ENCODE peak calls at places on chromosomes 12 and 14, in ten cellular contexts. Y is testis; L is mucosa of descending colon; V is uterus; E is A549; H is cardiac muscle cell; R is CD8-positive, alpha-beta memory T cell; F is neural progenitor cell; S is lung; A is thoracic aorta. W is an unnamed sample.

GRCh38 chr14:55336161-55336560 is 64.9 kb downstream of the FBXO34 start:
- DNase-seq in Y (no peak), L (no peak), V (no peak), E (peak; percentile 78), H (peak; percentile 27), R (no peak), F (no peak), S (no peak), A (no peak), W (no peak)

GRCh38 chr12:62834971-62835547 is 99.9 kb downstream of the PPM1H start:
- DNase-seq in Y (no peak), L (no peak), V (peak; percentile 67), E (no peak), H (peak; percentile 25), R (no peak), F (no peak), S (no peak), A (no peak), W (no peak)

GRCh38 chr12:26226119-26226518 is 30.7 kb downstream of the SSPN start:
- DNase-seq in Y (no peak), L (no peak), V (no peak), E (no peak), H (no peak), R (no peak), F (peak; percentile 6), S (no peak), A (no peak), W (no peak)

GRCh38 chr12:13005649-13006048 is 5.6 kb upstream of the HEBP1 start:
- DNase-seq in Y (no peak), L (no peak), V (no peak), E (no peak), H (no peak), R (no peak), F (no peak), S (no peak), A (no peak), W (no peak)

GRCh38 chr12:51972424-51972812 is 20.9 kb downstream of the ACVR1B start:
- DNase-seq in Y (no peak), L (no peak), V (no peak), E (no peak), H (no peak), R (no peak), F (no peak), S (no peak), A (no peak), W (no peak)

GRCh38 chr12:2414810-2415567 is 362.2 kb downstream of the CACNA1C start:
- DNase-seq in Y (no peak), L (no peak), V (no peak), E (no peak), H (no peak), R (no peak), F (no peak), S (no peak), A (no peak), W (no peak)

GRCh38 chr12:57452937-57453509 is 2.1 kb upstream of the INHBE start:
- DNase-seq in Y (peak; percentile 89), L (peak; percentile 84), V (peak; percentile 72), E (peak; percentile 84), H (peak; percentile 85), R (no peak), F (peak; percentile 89), S (peak; percentile 77), A (no peak), W (peak; percentile 32)

GRCh38 chr12:31118831-31119530 is 45.3 kb downstream of the DDX11 start:
- DNase-seq in Y (no peak), L (peak; percentile 49), V (peak; percentile 71), E (peak; percentile 74), H (peak; percentile 25), R (peak; percentile 24), F (peak; percentile 87), S (no peak), A (no peak), W (no peak)

GRCh38 chr12:93134175-93134574 is 205.1 kb upstream of the EEA1 start:
- DNase-seq in Y (no peak), L (no peak), V (no peak), E (no peak), H (no peak), R (no peak), F (no peak), S (no peak), A (no peak), W (no peak)

GRCh38 chr12:64478661-64479060 is 26.7 kb downstream of the TBK1 start:
- DNase-seq in Y (no peak), L (no peak), V (no peak), E (no peak), H (no peak), R (no peak), F (no peak), S (no peak), A (no peak), W (no peak)

GRCh38 chr14:33323979-33324378 is 385.3 kb downstream of the NPAS3 start:
- DNase-seq in Y (no peak), L (no peak), V (no peak), E (no peak), H (no peak), R (no peak), F (peak; percentile 31), S (no peak), A (no peak), W (no peak)

GRCh38 chr14:21300892-21301291 is 21.0 kb downstream of the RPGRIP1 start:
- DNase-seq in Y (peak; percentile 17), L (peak; percentile 53), V (no peak), E (no peak), H (no peak), R (no peak), F (peak; percentile 77), S (no peak), A (no peak), W (peak; percentile 36)

GRCh38 chr12:57754411-57755193 is at the start of gene MARCHF9:
- DNase-seq in Y (peak; percentile 80), L (peak; percentile 92), V (peak; percentile 45), E (peak; percentile 59), H (no peak), R (peak; percentile 80), F (peak; percentile 82), S (peak; percentile 88), A (no peak), W (peak; percentile 74)

GRCh38 chr14:74793506-74794155 is 30.5 kb downstream of the YLPM1 start:
- DNase-seq in Y (no peak), L (no peak), V (no peak), E (peak; percentile 16), H (peak; percentile 25), R (no peak), F (peak; percentile 27), S (no peak), A (no peak), W (no peak)

GRCh38 chr12:62907561-62907960 is 27.4 kb downstream of the PPM1H start:
- DNase-seq in Y (no peak), L (no peak), V (no peak), E (no peak), H (no peak), R (no peak), F (no peak), S (no peak), A (no peak), W (no peak)

GRCh38 chr14:84144166-84144565 is 1385.8 kb upstream of the FLRT2 start:
- DNase-seq in Y (no peak), L (no peak), V (no peak), E (no peak), H (peak; percentile 22), R (no peak), F (no peak), S (no peak), A (no peak), W (no peak)

GRCh38 chr14:103014466-103015319 is 42.7 kb downstream of the CDC42BPB start:
- DNase-seq in Y (no peak), L (no peak), V (no peak), E (no peak), H (peak; percentile 60), R (no peak), F (peak; percentile 70), S (no peak), A (no peak), W (no peak)

DNA sequence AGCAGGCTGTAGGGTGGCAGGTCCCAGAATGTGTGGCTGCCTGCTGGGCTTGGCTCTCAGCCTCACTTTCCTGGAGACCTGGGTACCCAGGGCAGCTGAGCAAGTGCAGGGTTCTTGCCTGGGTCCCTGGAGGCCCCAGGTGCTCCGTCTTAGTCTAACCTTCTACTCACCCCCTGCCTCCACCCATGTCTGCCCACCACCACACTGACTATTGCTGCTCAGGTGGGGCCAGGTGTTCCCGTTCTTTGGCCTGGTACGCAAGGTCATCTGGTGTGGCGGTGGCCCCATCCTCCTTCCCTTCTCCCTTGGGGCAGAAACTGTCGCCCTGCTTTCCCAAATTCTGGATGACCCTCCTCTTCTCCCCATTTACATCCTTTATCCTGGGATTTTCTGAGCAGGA is 319.9 kb downstream of the TMEM121 start:
- DNase-seq in Y (no peak), L (peak; percentile 5), V (no peak), E (no peak), H (no peak), R (no peak), F (no peak), S (no peak), A (no peak), W (no peak)
- H3K9me3 ChIP-seq in Y (no peaks in the 10 kb centered on the region), L (no peaks in the 10 kb centered on the region), V (no peaks in the 10 kb centered on the region), E (no peaks in the 10 kb centered on the region), H (no peaks in the 10 kb centered on the region), R (no peaks in the 10 kb centered on the region), F (peaks cover 6% of the 10 kb centered on the region), S (no peaks in the 10 kb centered on the region), A (no peaks in the 10 kb centered on the region), W (no peaks in the 10 kb centered on the region)

GRCh38 chr12:126191037-126191891 is 1126.0 kb downstream of the AACS start:
- DNase-seq in Y (no peak), L (peak; percentile 28), V (no peak), E (no peak), H (peak; percentile 2), R (no peak), F (peak; percentile 64), S (no peak), A (no peak), W (no peak)
- H3K9me3 ChIP-seq in Y (no peaks in the 10 kb centered on the region), L (peaks cover 38% of the 10 kb centered on the region), V (no peaks in the 10 kb centered on the region), E (no peaks in the 10 kb centered on the region), H (no peaks in the 10 kb centered on the region), R (no peaks in the 10 kb centered on the region), F (no peaks in the 10 kb centered on the region), S (peaks cover 3% of the 10 kb centered on the region), A (no peaks in the 10 kb centered on the region), W (peaks cover 5% of the 10 kb centered on the region)

DNA sequence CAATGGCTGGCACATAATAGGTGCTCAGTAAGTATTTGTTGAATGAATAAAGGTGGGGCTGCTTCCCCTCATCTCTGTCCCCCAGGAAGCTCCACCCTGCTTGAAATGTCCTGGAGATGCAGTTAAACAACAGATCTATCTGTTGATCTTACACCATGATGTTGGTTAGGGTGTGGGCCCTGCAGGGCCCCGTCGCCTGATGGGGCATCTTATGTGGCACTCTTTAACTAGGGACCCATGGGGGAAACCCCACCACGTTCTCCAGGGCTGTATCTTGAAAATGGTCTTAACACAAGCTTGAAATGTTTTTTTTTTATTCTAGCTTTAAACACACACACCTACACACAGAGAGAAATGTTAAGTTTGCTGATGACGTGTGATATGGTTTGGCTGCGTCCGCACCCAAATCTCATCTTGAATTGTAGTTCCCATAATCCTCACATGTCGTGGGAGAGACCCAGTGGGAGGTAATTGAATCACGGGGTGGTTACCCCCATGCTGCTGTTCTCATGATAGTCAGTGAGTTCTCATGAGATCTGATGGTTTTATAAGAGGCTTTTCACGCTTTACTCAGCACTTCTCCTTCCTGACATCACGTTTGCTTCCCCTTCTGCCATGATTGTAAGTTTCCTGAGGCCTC is 741.7 kb downstream of the VRK1 start:
- DNase-seq in Y (no peak), L (no peak), V (no peak), E (no peak), H (no peak), R (no peak), F (no peak), S (no peak), A (no peak), W (no peak)
- H3K9me3 ChIP-seq in Y (no peaks in the 10 kb centered on the region), L (no peaks in the 10 kb centered on the region), V (no peaks in the 10 kb centered on the region), E (no peaks in the 10 kb centered on the region), H (no peaks in the 10 kb centered on the region), R (no peaks in the 10 kb centered on the region), F (no peaks in the 10 kb centered on the region), S (peaks cover 1% of the 10 kb centered on the region), A (no peaks in the 10 kb centered on the region), W (no peaks in the 10 kb centered on the region)

GRCh38 chr14:106080922-106081321 is 554.5 kb downstream of the TMEM121 start:
- DNase-seq in Y (no peak), L (no peak), V (no peak), E (no peak), H (no peak), R (no peak), F (no peak), S (no peak), A (no peak), W (no peak)
- H3K9me3 ChIP-seq in Y (no peaks in the 10 kb centered on the region), L (no peaks in the 10 kb centered on the region), V (no peaks in the 10 kb centered on the region), E (no peaks in the 10 kb centered on the region), H (no peaks in the 10 kb centered on the region), R (no peaks in the 10 kb centered on the region), F (no peaks in the 10 kb centered on the region), S (no peaks in the 10 kb centered on the region), A (no peaks in the 10 kb centered on the region), W (no peaks in the 10 kb centered on the region)